ENCODE peak calls at places on chromosomes 12 and 14, in four cellular contexts. One of them, this sample, is unnamed.

GRCh38 chr12:95997276-95997675 is 1.1 kb upstream of the HAL start:
- DNase-seq in lung: no peak
- DNase-seq in AG04450: no peak
- DNase-seq in psoas muscle: no peak
- DNase-seq in this sample: no peak

GRCh38 chr14:93156693-93157369 is 27.9 kb downstream of the MOAP1 start:
- DNase-seq in AG04450: no peak
- DNase-seq in lung: no peak
- DNase-seq in psoas muscle: no peak
- DNase-seq in this sample: no peak

GRCh38 chr12:113005759-113006158 is 27.4 kb downstream of the OAS2 start:
- DNase-seq in AG04450: no peak
- DNase-seq in psoas muscle: no peak
- DNase-seq in lung: no peak
- DNase-seq in this sample: no peak

GRCh38 chr12:122080149-122081107 is 1.9 kb downstream of the MLXIP start:
- DNase-seq in AG04450: peak; percentile 81
- DNase-seq in psoas muscle: peak; percentile 79
- DNase-seq in lung: peak; percentile 76
- DNase-seq in this sample: peak; percentile 58

GRCh38 chr14:95138876-95139275 is 18.5 kb downstream of the DICER1 start:
- DNase-seq in AG04450: no peak
- DNase-seq in psoas muscle: no peak
- DNase-seq in lung: no peak
- DNase-seq in this sample: no peak

GRCh38 chr14:21535545-21536394 is 9.6 kb upstream of the SALL2 start:
- DNase-seq in AG04450: no peak
- DNase-seq in psoas muscle: no peak
- DNase-seq in lung: no peak
- DNase-seq in this sample: no peak

GRCh38 chr12:57615637-57616036 is 4.4 kb downstream of the ARHGEF25 start:
- DNase-seq in psoas muscle: no peak
- DNase-seq in AG04450: no peak
- DNase-seq in lung: no peak
- DNase-seq in this sample: no peak

GRCh38 chr12:64685605-64686004 is 73.6 kb downstream of the GNS start:
- DNase-seq in psoas muscle: no peak
- DNase-seq in lung: no peak
- DNase-seq in AG04450: no peak
- DNase-seq in this sample: no peak

GRCh38 chr14:30966415-30967363 is 58.8 kb upstream of the AP4S1 start:
- DNase-seq in lung: no peak
- DNase-seq in AG04450: no peak
- DNase-seq in psoas muscle: no peak
- DNase-seq in this sample: no peak

GRCh38 chr12:79422060-79422812 is 268.5 kb downstream of the PAWR start:
- DNase-seq in AG04450: no peak
- DNase-seq in psoas muscle: no peak
- DNase-seq in lung: no peak
- DNase-seq in this sample: no peak

GRCh38 chr12:106918746-106919145 is 37.0 kb upstream of the TMEM263 start:
- DNase-seq in psoas muscle: no peak
- DNase-seq in AG04450: no peak
- DNase-seq in lung: no peak
- DNase-seq in this sample: no peak

GRCh38 chr12:1093166-1093751 is 102.2 kb downstream of the ERC1 start:
- DNase-seq in lung: no peak
- DNase-seq in AG04450: peak; percentile 24
- DNase-seq in psoas muscle: no peak
- DNase-seq in this sample: no peak

GRCh38 chr14:61454545-61454944 is 133.2 kb downstream of the PRKCH start:
- DNase-seq in lung: peak; percentile 25
- DNase-seq in AG04450: no peak
- DNase-seq in psoas muscle: peak; percentile 64
- DNase-seq in this sample: no peak

GRCh38 chr12:13230500-13230899 is 34.0 kb downstream of the EMP1 start:
- DNase-seq in lung: no peak
- DNase-seq in AG04450: no peak
- DNase-seq in psoas muscle: peak; percentile 66
- DNase-seq in this sample: no peak

GRCh38 chr14:95263527-95264231 is 56.0 kb downstream of the CLMN start:
- DNase-seq in lung: no peak
- DNase-seq in psoas muscle: no peak
- DNase-seq in AG04450: no peak
- DNase-seq in this sample: no peak

GRCh38 chr12:49543221-49543913 is 4.5 kb downstream of the KCNH3 start:
- DNase-seq in AG04450: no peak
- DNase-seq in lung: no peak
- DNase-seq in psoas muscle: no peak
- DNase-seq in this sample: no peak

GRCh38 chr12:15987696-15988095 is 76.6 kb downstream of the DERA start:
- DNase-seq in psoas muscle: no peak
- DNase-seq in lung: no peak
- DNase-seq in AG04450: no peak
- DNase-seq in this sample: peak; percentile 76

GRCh38 chr12:121576851-121577391 is 3.9 kb downstream of the KDM2B start:
- DNase-seq in psoas muscle: no peak
- DNase-seq in AG04450: peak; percentile 81
- DNase-seq in lung: no peak
- DNase-seq in this sample: no peak

GRCh38 chr12:92571844-92572543 is 130.8 kb upstream of the PLEKHG7 start:
- DNase-seq in lung: no peak
- DNase-seq in psoas muscle: peak; percentile 63
- DNase-seq in AG04450: no peak
- DNase-seq in this sample: no peak

GRCh38 chr14:75561013-75561432 is 17.4 kb upstream of the FLVCR2 start:
- DNase-seq in psoas muscle: peak; percentile 83
- DNase-seq in AG04450: no peak
- DNase-seq in lung: peak; percentile 84
- DNase-seq in this sample: peak; percentile 86

GRCh38 chr12:13178568-13179158 is 17.9 kb upstream of the EMP1 start:
- DNase-seq in AG04450: no peak
- DNase-seq in psoas muscle: peak; percentile 63
- DNase-seq in lung: peak; percentile 28
- DNase-seq in this sample: no peak

GRCh38 chr12:107610030-107610859 is 75.4 kb upstream of the PWP1 start:
- DNase-seq in psoas muscle: no peak
- DNase-seq in AG04450: peak; percentile 23
- DNase-seq in lung: no peak
- DNase-seq in this sample: no peak

GRCh38 chr12:116378002-116378401 is 100.5 kb upstream of the MED13L start:
- DNase-seq in AG04450: no peak
- DNase-seq in psoas muscle: no peak
- DNase-seq in lung: no peak
- DNase-seq in this sample: no peak

GRCh38 chr12:2264622-2265306 is 212.0 kb downstream of the CACNA1C start:
- DNase-seq in AG04450: peak; percentile 92
- DNase-seq in lung: no peak
- DNase-seq in psoas muscle: peak; percentile 64
- DNase-seq in this sample: no peak

GRCh38 chr12:70418101-70418500 is 52.0 kb downstream of the KCNMB4 start:
- DNase-seq in lung: no peak
- DNase-seq in psoas muscle: no peak
- DNase-seq in AG04450: no peak
- DNase-seq in this sample: no peak

GRCh38 chr12:116864371-116865160 is 16.7 kb downstream of the HRK start:
- DNase-seq in psoas muscle: no peak
- DNase-seq in lung: no peak
- DNase-seq in AG04450: peak; percentile 42
- DNase-seq in this sample: no peak

GRCh38 chr12:59164226-59164625 is 243.9 kb upstream of the LRIG3 start:
- DNase-seq in psoas muscle: no peak
- DNase-seq in AG04450: no peak
- DNase-seq in lung: no peak
- DNase-seq in this sample: no peak

DNA sequence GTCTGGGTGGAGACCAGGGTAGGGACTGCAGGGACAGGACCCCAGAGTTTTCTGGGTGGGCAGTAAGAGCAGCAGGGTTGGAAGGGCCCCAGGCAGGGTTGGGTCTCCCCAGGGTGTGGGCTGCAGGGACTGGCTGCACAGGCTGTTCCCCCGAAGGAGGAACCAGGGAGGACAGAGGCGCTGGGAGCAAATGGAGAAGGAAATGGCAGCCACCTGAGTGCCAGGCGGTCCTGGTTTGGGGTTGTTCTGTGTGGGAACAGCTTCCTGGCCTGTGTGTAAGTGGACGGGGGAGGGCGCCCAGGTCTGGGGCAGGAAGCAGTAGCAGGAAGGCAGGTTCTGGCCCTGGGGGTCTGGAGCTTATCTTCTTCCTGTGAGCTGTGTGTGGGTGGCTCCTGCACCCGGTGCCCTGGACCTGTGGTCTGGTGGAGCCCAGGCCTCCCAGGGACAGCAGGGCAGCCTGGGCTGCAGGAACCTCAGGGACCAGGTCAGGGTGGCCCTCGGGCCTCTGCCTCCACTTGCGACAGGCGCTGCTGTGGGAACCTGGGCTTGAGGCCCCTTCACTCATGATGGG is 372.8 kb downstream of the TMEM121 start:
- DNase-seq in psoas muscle: peak; percentile 39
- DNase-seq in AG04450: no peak
- DNase-seq in lung: no peak
- DNase-seq in this sample: no peak
- H3K4me3 ChIP-seq in psoas muscle: no peak overlapping the region
- H3K4me3 ChIP-seq in AG04450: no peak overlapping the region
- H3K4me3 ChIP-seq in lung: no peak overlapping the region
- H3K4me3 ChIP-seq in this sample: no peak overlapping the region

DNA sequence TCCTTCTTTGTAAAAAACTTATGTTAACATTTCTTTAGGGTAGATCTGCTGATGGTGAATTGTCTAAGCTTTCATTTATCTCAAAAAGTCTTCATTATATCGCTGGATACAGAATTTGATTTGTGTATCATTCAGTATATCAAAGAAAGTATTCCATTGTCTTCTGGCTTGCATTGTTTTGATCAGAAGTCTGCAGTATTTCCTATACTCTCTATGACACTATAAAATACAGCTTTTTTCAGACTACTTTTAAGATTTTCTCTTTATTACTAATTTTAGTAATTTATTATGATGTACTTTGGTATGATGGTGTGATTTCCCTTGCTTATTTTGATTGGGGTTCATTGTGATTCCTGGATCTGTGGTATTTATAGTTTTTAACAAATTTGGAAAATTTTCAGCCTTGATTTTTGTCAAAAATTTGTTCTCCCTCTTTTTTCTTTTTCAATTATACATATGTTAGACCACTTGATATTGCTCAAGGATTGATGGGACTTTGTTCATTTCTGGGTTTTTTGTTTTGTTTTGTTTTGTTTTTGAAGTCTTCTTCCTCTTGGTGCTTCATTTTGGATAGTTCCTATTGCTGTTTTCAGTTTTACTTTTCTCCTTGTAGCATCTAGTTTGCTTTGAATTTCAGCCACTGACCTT is 176.5 kb downstream of the ZFP36L1 start:
- DNase-seq in lung: no peak
- DNase-seq in psoas muscle: no peak
- DNase-seq in AG04450: no peak
- DNase-seq in this sample: no peak
- H3K9me3 ChIP-seq in lung: peaks cover 18% of the 10 kb centered on the region
- H3K9me3 ChIP-seq in psoas muscle: peaks cover 50% of the 10 kb centered on the region
- H3K9me3 ChIP-seq in AG04450: peaks cover 26% of the 10 kb centered on the region
- H3K9me3 ChIP-seq in this sample: peaks cover 31% of the 10 kb centered on the region

GRCh38 chr14:50366115-50366514 is 30.6 kb downstream of the CDKL1 start:
- DNase-seq in AG04450: no peak
- DNase-seq in psoas muscle: no peak
- DNase-seq in lung: no peak
- DNase-seq in this sample: no peak
- H3K27ac ChIP-seq in AG04450: no peak overlapping the region
- H3K27ac ChIP-seq in psoas muscle: no peak overlapping the region
- H3K27ac ChIP-seq in lung: no peak overlapping the region
- H3K27ac ChIP-seq in this sample: no peak overlapping the region

GRCh38 chr12:88998421-88998820 is 353.9 kb downstream of the DUSP6 start:
- DNase-seq in AG04450: no peak
- DNase-seq in lung: no peak
- DNase-seq in psoas muscle: no peak
- DNase-seq in this sample: no peak
- H3K4me3 ChIP-seq in AG04450: no peak overlapping the region
- H3K4me3 ChIP-seq in lung: no peak overlapping the region
- H3K4me3 ChIP-seq in psoas muscle: no peak overlapping the region
- H3K4me3 ChIP-seq in this sample: no peak overlapping the region

GRCh38 chr12:132998742-132999141 is 12.6 kb downstream of the ZNF26 start:
- DNase-seq in AG04450: no peak
- DNase-seq in psoas muscle: no peak
- DNase-seq in lung: no peak
- DNase-seq in this sample: no peak
- H3K9me3 ChIP-seq in AG04450: peaks cover 78% of the 10 kb centered on the region
- H3K9me3 ChIP-seq in psoas muscle: peaks cover 68% of the 10 kb centered on the region
- H3K9me3 ChIP-seq in lung: peaks cover 4% of the 10 kb centered on the region
- H3K9me3 ChIP-seq in this sample: no peaks in the 10 kb centered on the region

GRCh38 chr14:54127526-54127925 is 170.9 kb upstream of the BMP4 start:
- DNase-seq in psoas muscle: no peak
- DNase-seq in AG04450: no peak
- DNase-seq in lung: no peak
- DNase-seq in this sample: no peak
- H3K27ac ChIP-seq in psoas muscle: no peak overlapping the region
- H3K27ac ChIP-seq in AG04450: no peak overlapping the region
- H3K27ac ChIP-seq in lung: no peak overlapping the region
- H3K27ac ChIP-seq in this sample: no peak overlapping the region

GRCh38 chr14:24483604-24484252 is 24.3 kb downstream of the CMA1 start:
- DNase-seq in AG04450: no peak
- DNase-seq in lung: no peak
- DNase-seq in psoas muscle: no peak
- DNase-seq in this sample: no peak
- H3K4me3 ChIP-seq in AG04450: no peak overlapping the region
- H3K4me3 ChIP-seq in lung: no peak overlapping the region
- H3K4me3 ChIP-seq in psoas muscle: no peak overlapping the region
- H3K4me3 ChIP-seq in this sample: no peak overlapping the region

GRCh38 chr14:106372870-106373657 is 846.7 kb downstream of the TMEM121 start:
- DNase-seq in psoas muscle: peak; percentile 50
- DNase-seq in lung: peak; percentile 62
- DNase-seq in AG04450: no peak
- DNase-seq in this sample: peak; percentile 63
- H3K9me3 ChIP-seq in psoas muscle: no peaks in the 10 kb centered on the region
- H3K9me3 ChIP-seq in lung: peaks cover 2% of the 10 kb centered on the region
- H3K9me3 ChIP-seq in AG04450: peaks cover 39% of the 10 kb centered on the region
- H3K9me3 ChIP-seq in this sample: no peaks in the 10 kb centered on the region

DNA sequence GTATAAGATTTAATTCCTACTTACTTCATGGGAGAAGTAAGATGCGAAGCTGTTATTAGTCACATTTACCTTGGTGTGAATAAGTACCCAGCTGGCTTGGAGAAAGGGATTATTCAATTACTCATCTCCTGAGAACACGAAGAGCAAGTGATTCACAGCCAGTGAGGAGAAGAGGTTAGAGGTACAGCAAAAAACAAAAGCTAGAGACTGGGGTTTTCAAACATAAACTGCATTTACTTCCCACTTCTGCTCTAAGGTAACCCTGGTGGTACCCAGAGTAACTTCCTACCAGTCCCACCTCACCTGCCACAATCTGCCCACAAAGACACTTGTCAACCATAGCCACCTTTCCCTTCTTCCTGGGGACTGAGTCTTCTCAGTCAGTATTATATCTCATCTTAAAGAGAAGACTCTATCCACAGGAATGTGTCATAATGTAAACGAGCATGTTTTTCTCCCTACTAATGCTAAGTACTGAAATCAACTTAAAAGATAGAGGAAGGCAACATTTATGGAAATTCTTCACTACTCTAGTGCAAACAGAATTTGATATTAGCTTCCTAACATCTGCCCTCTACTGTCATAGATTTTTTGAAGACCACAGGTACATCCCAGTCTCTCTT is 6.0 kb upstream of the IL22 start:
- DNase-seq in psoas muscle: no peak
- DNase-seq in AG04450: no peak
- DNase-seq in lung: no peak
- DNase-seq in this sample: no peak
- H3K27ac ChIP-seq in psoas muscle: no peak overlapping the region
- H3K27ac ChIP-seq in AG04450: no peak overlapping the region
- H3K27ac ChIP-seq in lung: no peak overlapping the region
- H3K27ac ChIP-seq in this sample: no peak overlapping the region

GRCh38 chr14:77140937-77141591 is 527 bp downstream of the ZDHHC22 start:
- DNase-seq in psoas muscle: no peak
- DNase-seq in lung: no peak
- DNase-seq in AG04450: no peak
- DNase-seq in this sample: no peak
- H3K4me3 ChIP-seq in psoas muscle: peak overlapping the region; percentile 64
- H3K4me3 ChIP-seq in lung: peak overlapping the region; percentile 8
- H3K4me3 ChIP-seq in AG04450: peak overlapping the region; percentile 35
- H3K4me3 ChIP-seq in this sample: peak overlapping the region; percentile 28

This sample was measured in right lobe of liver.